ENCODE peak calls at places on chromosome 21, in seven cellular contexts. K is heart left ventricle, V is fibroblast of mammary gland, O is GM06990, X is cardiac fibroblast, R is tibial nerve, M is BJ. H is an unnamed sample.

GRCh38 chr21:37146320-37147225 is 73.5 kb downstream of the TTC3 start:
- DNase-seq in V (no peak), O (no peak), X (peak), R (no peak), M (no peak), K (no peak), H (peak)

GRCh38 chr21:35340273-35340672 is 291.2 kb upstream of the RUNX1 start:
- DNase-seq in X (no peak), O (no peak), K (no peak), M (no peak), R (no peak), V (no peak), H (no peak)

GRCh38 chr21:32645261-32646182 is 33.3 kb upstream of the CFAP298 start:
- DNase-seq in R (no peak), X (no peak), O (no peak), V (no peak), K (no peak), M (no peak), H (no peak)

GRCh38 chr21:35273331-35273730 is 224.2 kb upstream of the RUNX1 start:
- DNase-seq in V (no peak), O (no peak), M (no peak), R (no peak), X (no peak), K (no peak), H (no peak)

GRCh38 chr21:30981403-30981802 is 56.9 kb downstream of the KRTAP19-8 start:
- DNase-seq in V (no peak), K (no peak), X (no peak), R (no peak), O (no peak), M (no peak), H (no peak)

GRCh38 chr21:43691086-43691795 is 27.7 kb upstream of the PDXK start:
- DNase-seq in K (no peak), O (no peak), R (no peak), M (no peak), V (no peak), X (no peak), H (no peak)

GRCh38 chr21:38126677-38127271 is 130.0 kb upstream of the KCNJ15 start:
- DNase-seq in X (peak), R (peak), V (peak), K (peak), M (no peak), O (peak), H (peak)

GRCh38 chr21:33206771-33207290 is 22.9 kb upstream of the IFNAR2 start:
- DNase-seq in V (no peak), M (no peak), K (peak), X (no peak), R (no peak), O (no peak), H (no peak)

GRCh38 chr21:33411949-33412430 is 8.8 kb downstream of the IFNGR2 start:
- DNase-seq in X (peak), R (no peak), M (no peak), K (no peak), V (no peak), O (no peak), H (no peak)

GRCh38 chr21:31343680-31344480 is at the start of gene TIAM1:
- DNase-seq in M (no peak), V (peak), K (peak), R (peak), O (no peak), X (peak), H (peak)

GRCh38 chr21:34078915-34079314 is 5.5 kb downstream of the MRPS6 start:
- DNase-seq in X (no peak), R (no peak), V (no peak), O (no peak), K (no peak), M (no peak), H (no peak)

GRCh38 chr21:39434950-39435349 is 10.6 kb downstream of the LCA5L start:
- DNase-seq in R (no peak), O (no peak), K (no peak), V (peak), X (no peak), M (no peak), H (no peak)

GRCh38 chr21:45012661-45013270 is 61.6 kb upstream of the ADARB1 start:
- DNase-seq in X (no peak), V (no peak), R (no peak), M (no peak), K (no peak), O (no peak), H (no peak)

GRCh38 chr21:35324372-35325220 is 275.5 kb upstream of the RUNX1 start:
- DNase-seq in K (no peak), R (peak), M (peak), O (no peak), X (peak), V (peak), H (peak)

GRCh38 chr21:44530903-44531605 is 8.9 kb downstream of the KRTAP10-1 start:
- DNase-seq in X (no peak), K (peak), O (no peak), R (no peak), M (no peak), V (no peak), H (no peak)

GRCh38 chr21:34889537-34890257 is 159.4 kb downstream of the RUNX1 start:
- DNase-seq in M (no peak), V (peak), O (peak), K (peak), R (peak), X (peak), H (peak)

GRCh38 chr21:37855568-37856391 is 60.5 kb downstream of the KCNJ6 start:
- DNase-seq in O (no peak), R (no peak), M (no peak), V (peak), K (no peak), X (peak), H (peak)

GRCh38 chr21:33881689-33882440 is 33.7 kb downstream of the ATP5PO start:
- DNase-seq in M (no peak), K (no peak), X (no peak), V (no peak), O (no peak), R (no peak), H (peak)

GRCh38 chr21:38875694-38876492 is 70.2 kb downstream of the ETS2 start:
- DNase-seq in M (peak), X (peak), R (no peak), O (no peak), V (peak), K (no peak), H (no peak)

GRCh38 chr21:39400173-39400572 is 45.4 kb downstream of the LCA5L start:
- DNase-seq in K (no peak), V (no peak), R (no peak), X (no peak), M (no peak), O (no peak), H (no peak)

GRCh38 chr21:37245151-37245550 is 22.0 kb downstream of the VPS26C start:
- DNase-seq in R (no peak), K (no peak), M (no peak), X (no peak), O (no peak), V (no peak), H (no peak)

GRCh38 chr21:33430858-33431257 is 27.6 kb downstream of the IFNGR2 start:
- DNase-seq in K (no peak), X (no peak), M (no peak), V (no peak), O (no peak), R (no peak), H (no peak)

GRCh38 chr21:44534688-44535087 is 5.3 kb downstream of the KRTAP10-1 start:
- DNase-seq in V (no peak), R (no peak), K (no peak), X (no peak), O (no peak), M (no peak), H (no peak)

GRCh38 chr21:31337991-31338891 is 5.8 kb downstream of the TIAM1 start:
- DNase-seq in M (no peak), R (no peak), X (no peak), K (no peak), O (no peak), V (no peak), H (no peak)

GRCh38 chr21:35664683-35665082 is 395.6 kb downstream of the SETD4 start:
- DNase-seq in R (no peak), M (no peak), V (no peak), K (no peak), O (no peak), X (no peak), H (no peak)

GRCh38 chr21:39674794-39675193 is 62.1 kb downstream of the B3GALT5 start:
- DNase-seq in R (no peak), X (no peak), V (no peak), M (no peak), O (no peak), K (no peak), H (no peak)

GRCh38 chr21:37751268-37751975 is 164.8 kb downstream of the KCNJ6 start:
- DNase-seq in X (peak), K (no peak), V (no peak), M (no peak), O (no peak), R (no peak), H (peak)

GRCh38 chr21:39048574-39048973 is 134.7 kb downstream of the PSMG1 start:
- DNase-seq in R (no peak), M (no peak), K (no peak), O (no peak), V (peak), X (peak), H (peak)

GRCh38 chr21:31117046-31117916 is 79.0 kb upstream of the KRTAP19-8 start:
- DNase-seq in V (peak), O (no peak), K (no peak), M (peak), X (peak), R (no peak), H (peak)

GRCh38 chr21:39193380-39193779 is 10.1 kb upstream of the PSMG1 start:
- DNase-seq in R (no peak), X (no peak), V (no peak), K (no peak), M (no peak), O (no peak), H (no peak)

GRCh38 chr21:26850116-26850643 is 5.0 kb upstream of the ADAMTS1 start:
- DNase-seq in X (peak), K (no peak), R (no peak), M (no peak), V (peak), O (no peak), H (peak)

GRCh38 chr21:26847951-26848350 is 2.7 kb upstream of the ADAMTS1 start:
- DNase-seq in O (no peak), X (no peak), V (no peak), K (no peak), M (no peak), R (no peak), H (no peak)

GRCh38 chr21:26851109-26851944 is 6.1 kb upstream of the ADAMTS1 start:
- DNase-seq in R (no peak), V (no peak), K (no peak), O (no peak), X (no peak), M (no peak), H (no peak)

GRCh38 chr21:26852422-26852821 is 7.2 kb upstream of the ADAMTS1 start:
- DNase-seq in O (no peak), K (no peak), X (no peak), M (no peak), R (no peak), V (no peak), H (no peak)

DNA sequence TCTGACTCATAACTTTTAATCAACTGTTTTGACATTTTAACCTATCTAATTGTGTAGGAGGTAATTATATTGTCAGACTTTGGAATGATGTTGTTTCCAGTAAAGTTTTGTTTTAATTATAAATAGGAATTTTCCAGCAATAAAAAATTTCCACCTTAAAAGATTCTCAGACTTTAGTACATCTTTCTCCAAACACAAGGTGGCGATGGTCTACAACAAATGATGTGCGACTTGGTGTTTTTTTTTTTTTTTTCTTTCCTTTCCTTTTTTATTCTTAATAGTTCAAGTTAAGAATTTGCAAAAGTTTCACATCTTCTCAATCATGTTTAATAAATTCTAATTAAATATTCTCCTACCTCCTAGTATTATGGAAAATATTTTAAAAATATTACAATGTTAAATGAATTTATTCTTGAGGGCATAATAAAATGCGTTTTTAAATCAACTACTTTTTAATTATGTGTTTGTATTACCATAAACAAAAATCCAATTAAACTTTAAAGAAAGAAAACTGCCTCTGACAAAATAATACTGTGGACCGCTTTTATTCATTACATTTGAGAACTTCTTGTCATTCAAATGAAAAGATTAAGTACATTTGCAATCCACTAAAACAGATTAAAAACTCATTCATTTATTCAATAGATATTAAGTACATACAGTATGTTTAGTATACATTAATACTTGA is 4.4 kb upstream of the ADAMTS1 start:
- DNase-seq in V (peak), R (peak), M (no peak), X (peak), K (no peak), O (no peak), H (peak)
- H3K4me3 ChIP-seq in V (no peak), R (no peak), M (no peak), X (no peak), K (no peak), O (no peak), H (no peak)

GRCh38 chr21:42527489-42528158 is 14.0 kb downstream of the SLC37A1 start:
- DNase-seq in V (no peak), O (peak), R (no peak), K (no peak), M (no peak), X (no peak), H (peak)
- TF ChIP-seq CTCF in V (no peak), O (no peak), R (no peak), K (no peak), M (no peak), X (no peak), H (no peak)

GRCh38 chr21:29146726-29147125 is 16.3 kb downstream of the MAP3K7CL start:
- DNase-seq in M (no peak), X (no peak), K (no peak), O (no peak), R (no peak), V (no peak), H (peak)
- H3K4me3 ChIP-seq in M (no peak), X (no peak), K (no peak), O (no peak), R (no peak), V (no peak), H (no peak)

GRCh38 chr21:25360593-25360992 is 246.7 kb downstream of the MRPL39 start:
- DNase-seq in R (no peak), K (no peak), O (no peak), V (peak), M (no peak), X (no peak), H (peak)
- TF ChIP-seq CTCF in R (no peak), K (no peak), O (peak), V (peak), M (peak), X (peak), H (peak)

GRCh38 chr21:14864211-14865021 is 200.4 kb downstream of the NRIP1 start:
- DNase-seq in X (peak), V (peak), O (peak), K (peak), R (peak), M (no peak), H (peak)
- H3K4me3 ChIP-seq in X (no peak), V (no peak), O (no peak), K (no peak), R (no peak), M (no peak), H (no peak)

GRCh38 chr21:25708467-25709065 is 26.1 kb downstream of the ATP5PF start:
- DNase-seq in X (peak), V (peak), K (peak), R (peak), M (no peak), O (no peak), H (peak)

GRCh38 chr21:25710550-25710949 is 24.2 kb downstream of the ATP5PF start:
- DNase-seq in X (no peak), R (no peak), O (no peak), V (no peak), K (no peak), M (no peak), H (no peak)

GRCh38 chr21:25709684-25710265 is 24.9 kb downstream of the ATP5PF start:
- DNase-seq in X (no peak), O (no peak), K (no peak), R (no peak), M (no peak), V (peak), H (no peak)
- TF ChIP-seq CTCF in X (no peak), O (no peak), K (no peak), R (no peak), M (no peak), V (no peak), H (no peak)

GRCh38 chr21:17454315-17455027 is 58.4 kb upstream of the CXADR start:
- DNase-seq in R (peak), X (peak), M (peak), O (peak), V (peak), K (no peak), H (peak)
- H3K4me3 ChIP-seq in R (no peak), X (no peak), M (no peak), O (no peak), V (no peak), K (no peak), H (no peak)

GRCh38 chr21:18801468-18801867 is 397.9 kb upstream of the TMPRSS15 start:
- DNase-seq in O (no peak), R (no peak), V (no peak), X (peak), M (no peak), K (no peak), H (peak)
- TF ChIP-seq CTCF in O (no peak), R (no peak), V (no peak), X (no peak), M (no peak), K (peak), H (peak)

DNA sequence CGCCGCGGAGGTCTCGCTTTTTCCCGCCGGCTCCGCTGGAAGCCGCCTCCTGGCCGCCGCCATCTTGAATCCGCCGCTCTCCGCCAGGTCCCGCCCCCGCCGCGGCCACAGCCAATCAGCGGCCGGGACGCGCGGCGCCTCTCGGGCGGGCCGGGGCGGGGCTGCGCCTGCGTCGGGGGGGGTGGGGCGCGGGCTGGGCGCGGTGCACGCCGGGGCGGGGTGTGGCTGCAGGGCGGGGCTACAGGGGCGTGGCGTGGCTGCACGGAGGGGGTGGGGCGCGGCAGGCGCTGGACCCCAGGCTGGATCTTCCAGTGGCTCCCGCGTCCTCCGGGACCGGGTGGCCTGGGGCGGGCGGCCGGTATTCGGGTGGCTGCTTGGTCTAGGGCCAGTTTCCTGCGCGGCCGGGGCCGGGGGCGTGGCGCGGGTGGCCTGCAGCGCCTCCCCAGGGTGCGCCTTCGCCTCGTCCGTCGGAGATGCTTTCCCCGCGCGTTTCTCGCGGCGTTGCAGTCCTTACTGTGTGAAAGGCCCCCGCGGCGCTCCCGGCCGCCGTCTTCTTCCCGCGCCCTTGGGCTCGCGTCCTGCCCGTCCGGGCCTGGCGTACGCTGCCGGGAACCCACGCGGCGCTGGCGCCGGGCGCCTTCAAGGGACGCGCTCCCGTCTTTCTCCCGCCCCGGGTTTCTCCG is 575 bp downstream of the PCNT start:
- DNase-seq in K (peak), X (peak), V (peak), O (peak), M (no peak), R (peak), H (peak)
- H3K4me3 ChIP-seq in K (peak), X (peak), V (peak), O (peak), M (peak), R (peak), H (peak)